ENCODE peak calls at places on chromosomes 13 and 19, in eight cellular contexts. T is GM23338, G is PC-9, R is DND-41, F is hepatocyte, E is PC-3, C is astrocyte, S is HCT116. L is an unnamed sample.

GRCh38 chr13:74306496-74306895 is 172.3 kb upstream of the KLF12 start:
- DNase-seq in C (peak; percentile 32), E (peak; percentile 4), G (no peak), T (peak; percentile 56), S (no peak), R (no peak), F (no peak), L (peak; percentile 57)

GRCh38 chr13:101624981-101625380 is 172.5 kb downstream of the ITGBL1 start:
- DNase-seq in S (no peak), R (no peak), E (peak; percentile 15), G (no peak), T (no peak), C (no peak), F (no peak), L (peak; percentile 51)

GRCh38 chr13:35882722-35883497 is 248.3 kb downstream of the DCLK1 start:
- DNase-seq in E (peak; percentile 35), C (no peak), R (no peak), T (no peak), S (no peak), G (no peak), F (no peak), L (no peak)

GRCh38 chr13:50629497-50629896 is 214.0 kb downstream of the DLEU7 start:
- DNase-seq in G (no peak), T (no peak), E (no peak), S (no peak), F (no peak), R (no peak), C (peak; percentile 25), L (no peak)

GRCh38 chr19:38434549-38435051 is 1.1 kb downstream of the RYR1 start:
- DNase-seq in C (no peak), S (no peak), E (no peak), G (no peak), R (no peak), T (peak; percentile 96), F (peak; percentile 25), L (no peak)

GRCh38 chr19:40594657-40595077 is 6.5 kb upstream of the LTBP4 start:
- DNase-seq in F (no peak), G (no peak), T (no peak), E (peak; percentile 39), R (no peak), C (peak; percentile 65), S (no peak), L (no peak)

GRCh38 chr19:19711306-19711933 is 21.5 kb downstream of the ZNF14 start:
- DNase-seq in C (no peak), S (no peak), R (no peak), F (no peak), E (no peak), G (no peak), T (peak; percentile 22), L (no peak)

GRCh38 chr19:17777840-17778620 is 16.9 kb upstream of the B3GNT3 start:
- DNase-seq in G (peak; percentile 91), S (peak; percentile 90), F (peak; percentile 67), C (no peak), R (peak; percentile 58), T (peak; percentile 97), E (peak; percentile 94), L (peak; percentile 59)

GRCh38 chr13:28100149-28101121 is at the start of gene FLT3:
- DNase-seq in T (peak; percentile 84), G (peak; percentile 25), F (peak; percentile 27), R (peak; percentile 85), S (peak; percentile 51), E (peak; percentile 32), C (peak; percentile 30), L (peak; percentile 82)

GRCh38 chr13:97359181-97360057 is 74.5 kb upstream of the RAP2A start:
- DNase-seq in C (peak; percentile 47), S (peak; percentile 44), T (peak; percentile 88), G (peak; percentile 43), F (peak; percentile 85), E (peak; percentile 68), R (peak; percentile 64), L (peak; percentile 83)

GRCh38 chr19:47891622-47891922 is 5.5 kb upstream of the SULT2A1 start:
- DNase-seq in C (no peak), G (no peak), T (no peak), F (no peak), R (no peak), E (no peak), S (no peak), L (no peak)

GRCh38 chr13:113926951-113927660 is 46.8 kb downstream of the C13orf46 start:
- DNase-seq in E (no peak), G (no peak), S (no peak), R (no peak), C (no peak), F (no peak), T (no peak), L (no peak)

GRCh38 chr19:32372726-32373613 is 27.6 kb downstream of the ZNF507 start:
- DNase-seq in C (no peak), G (peak; percentile 41), F (no peak), S (no peak), E (no peak), R (no peak), T (peak; percentile 21), L (no peak)

GRCh38 chr13:48571121-48571901 is 38.4 kb upstream of the RCBTB2 start:
- DNase-seq in S (no peak), E (no peak), R (peak; percentile 71), C (peak; percentile 74), G (no peak), T (no peak), F (peak; percentile 38), L (no peak)

GRCh38 chr13:48575014-48575413 is 42.1 kb upstream of the RCBTB2 start:
- DNase-seq in E (no peak), S (no peak), G (no peak), R (no peak), T (no peak), F (no peak), C (no peak), L (no peak)

GRCh38 chr13:48574036-48574796 is 41.3 kb upstream of the RCBTB2 start:
- DNase-seq in F (no peak), C (no peak), G (no peak), T (no peak), E (no peak), R (no peak), S (no peak), L (no peak)

GRCh38 chr13:48570225-48570828 is 37.4 kb upstream of the RCBTB2 start:
- DNase-seq in G (no peak), S (no peak), E (no peak), R (no peak), C (no peak), T (no peak), F (no peak), L (no peak)

GRCh38 chr13:48573213-48573612 is 40.3 kb upstream of the RCBTB2 start:
- DNase-seq in E (no peak), C (no peak), S (no peak), T (no peak), R (no peak), G (no peak), F (no peak), L (no peak)
- H3K4me1 ChIP-seq in E (no peaks in the 10 kb centered on the region), C (peaks cover 7% of the 10 kb centered on the region), S (no peaks in the 10 kb centered on the region), T (peaks cover 7% of the 10 kb centered on the region), R (peaks cover 69% of the 10 kb centered on the region), G (no peaks in the 10 kb centered on the region), F (peaks cover 24% of the 10 kb centered on the region), L (peaks cover 7% of the 10 kb centered on the region)

GRCh38 chr19:43308244-43308815 is 39.0 kb upstream of the PSG9 start:
- DNase-seq in S (no peak), F (no peak), T (no peak), G (no peak), R (no peak), E (no peak), C (no peak), L (no peak)
- H3K27ac ChIP-seq in S (no peak overlapping the region), F (no peak overlapping the region), T (no peak overlapping the region), G (no peak overlapping the region), R (no peak overlapping the region), E (no peak overlapping the region), C (no peak overlapping the region), L (no peak overlapping the region)

GRCh38 chr19:35144600-35145436 is 1.8 kb downstream of the FXYD7 start:
- DNase-seq in G (peak; percentile 89), C (no peak), F (peak; percentile 89), S (no peak), T (peak; percentile 98), E (peak; percentile 74), R (no peak), L (peak; percentile 41)
- TF ChIP-seq EZH2 in G (no peak), C (no peak), F (no peak), S (no peak), T (no peak), E (no peak), R (no peak), L (no peak)

GRCh38 chr19:6667114-6667627 is 2.8 kb downstream of the TNFSF14 start:
- DNase-seq in R (no peak), T (no peak), S (no peak), F (no peak), E (peak; percentile 94), C (no peak), G (peak; percentile 60), L (no peak)
- H3K4me1 ChIP-seq in R (no peaks in the 10 kb centered on the region), T (no peaks in the 10 kb centered on the region), S (no peaks in the 10 kb centered on the region), F (no peaks in the 10 kb centered on the region), E (peaks cover 10% of the 10 kb centered on the region), C (no peaks in the 10 kb centered on the region), G (peaks cover 16% of the 10 kb centered on the region), L (no peaks in the 10 kb centered on the region)

DNA sequence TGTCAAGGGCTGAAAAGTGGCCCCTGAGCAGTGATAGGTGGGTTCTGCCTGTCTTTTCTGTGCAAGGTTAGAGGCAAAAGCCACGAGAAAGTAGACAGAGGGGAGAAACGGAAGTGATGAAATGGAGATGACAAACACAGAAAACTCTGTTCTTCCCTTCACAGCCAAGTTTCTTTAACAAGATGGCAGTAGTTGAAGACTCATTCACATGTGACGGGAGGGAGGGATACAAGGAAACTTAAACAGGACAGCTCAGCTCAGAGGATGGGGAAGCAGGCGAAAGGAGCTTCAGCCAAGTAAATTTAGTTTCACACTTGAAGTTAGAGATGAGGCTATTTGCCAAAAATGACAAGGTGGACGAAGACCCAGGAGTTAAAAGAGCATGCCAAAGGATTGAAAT is 348.0 kb downstream of the EFNB2 start:
- DNase-seq in S (no peak), E (no peak), T (no peak), F (no peak), G (no peak), C (no peak), R (no peak), L (no peak)
- H3K27ac ChIP-seq in S (no peak overlapping the region), E (no peak overlapping the region), T (no peak overlapping the region), F (no peak overlapping the region), G (no peak overlapping the region), C (no peak overlapping the region), R (no peak overlapping the region), L (no peak overlapping the region)

GRCh38 chr19:55452381-55453325 is 8.8 kb downstream of the ISOC2 start:
- DNase-seq in G (no peak), T (peak; percentile 95), E (peak; percentile 57), S (no peak), R (peak; percentile 95), F (peak; percentile 78), C (peak; percentile 59), L (peak; percentile 97)
- TF ChIP-seq EZH2 in G (no peak), T (peak; percentile 24), E (no peak), S (no peak), R (no peak), F (no peak), C (peak; percentile 57), L (no peak)

GRCh38 chr13:87057807-87058520 is 613.2 kb upstream of the SLITRK5 start:
- DNase-seq in E (peak; percentile 20), R (no peak), F (no peak), S (no peak), G (no peak), C (no peak), T (no peak), L (no peak)
- H3K4me1 ChIP-seq in E (peaks cover 4% of the 10 kb centered on the region), R (no peaks in the 10 kb centered on the region), F (no peaks in the 10 kb centered on the region), S (no peaks in the 10 kb centered on the region), G (no peaks in the 10 kb centered on the region), C (no peaks in the 10 kb centered on the region), T (no peaks in the 10 kb centered on the region), L (no peaks in the 10 kb centered on the region)